ENCODE peak calls at places on chromosome 21, in seven cellular contexts. A is cardiac fibroblast; U is effector memory CD4-positive, alpha-beta T cell; D is B cell; R is left lobe of liver; V is T1000; Q is left ventricle myocardium inferior. N is an unnamed sample.

GRCh38 chr21:14115646-14116045 is 95.1 kb downstream of the LIPI start:
- DNase-seq in A (no peak), U (no peak), D (no peak), R (no peak), V (no peak), Q (no peak), N (peak; percentile 74)

GRCh38 chr21:45248301-45248892 is 39.3 kb downstream of the POFUT2 start:
- DNase-seq in A (no peak), U (no peak), D (no peak), R (no peak), V (no peak), Q (no peak), N (no peak)

GRCh38 chr21:41612674-41613250 is 104.8 kb upstream of the TMPRSS2 start:
- DNase-seq in A (peak; percentile 74), U (no peak), D (no peak), R (peak; percentile 53), V (peak; percentile 57), Q (peak; percentile 75), N (peak; percentile 96)

GRCh38 chr21:41777934-41778815 is 11.3 kb upstream of the RIPK4 start:
- DNase-seq in A (peak; percentile 92), U (no peak), D (no peak), R (peak; percentile 83), V (peak; percentile 70), Q (peak; percentile 85), N (peak; percentile 95)

GRCh38 chr21:31293986-31294385 is 50.1 kb downstream of the TIAM1 start:
- DNase-seq in A (peak; percentile 93), U (no peak), D (no peak), R (no peak), V (peak; percentile 16), Q (no peak), N (no peak)

GRCh38 chr21:41678944-41679343 is 87.9 kb downstream of the RIPK4 start:
- DNase-seq in A (peak; percentile 99), U (no peak), D (no peak), R (peak; percentile 92), V (peak; percentile 85), Q (peak; percentile 86), N (no peak)

GRCh38 chr21:41166947-41167346 is 1.0 kb upstream of the BACE2 start:
- DNase-seq in A (no peak), U (no peak), D (no peak), R (no peak), V (no peak), Q (peak; percentile 37), N (no peak)

GRCh38 chr21:45460611-45461368 is 55.8 kb downstream of the COL18A1 start:
- DNase-seq in A (peak; percentile 86), U (no peak), D (no peak), R (peak; percentile 53), V (peak; percentile 35), Q (no peak), N (no peak)

GRCh38 chr21:41975391-41976272 is 21.8 kb upstream of the C2CD2 start:
- DNase-seq in A (no peak), U (no peak), D (no peak), R (no peak), V (no peak), Q (no peak), N (peak; percentile 80)

GRCh38 chr21:34670220-34670961 is 1.6 kb downstream of the CLIC6 start:
- DNase-seq in A (no peak), U (no peak), D (peak; percentile 40), R (no peak), V (no peak), Q (no peak), N (peak; percentile 83)

GRCh38 chr21:45825209-45825602 is 156.4 kb upstream of the COL6A1 start:
- DNase-seq in A (no peak), U (no peak), D (no peak), R (no peak), V (no peak), Q (no peak), N (peak; percentile 76)

GRCh38 chr21:38291875-38292274 is 35.1 kb downstream of the KCNJ15 start:
- DNase-seq in A (no peak), U (no peak), D (no peak), R (no peak), V (no peak), Q (no peak), N (no peak)

GRCh38 chr21:27580276-27580675 is 613.4 kb upstream of the ADAMTS5 start:
- DNase-seq in A (peak; percentile 68), U (no peak), D (no peak), R (no peak), V (no peak), Q (no peak), N (no peak)

GRCh38 chr21:35607406-35607805 is 452.9 kb downstream of the SETD4 start:
- DNase-seq in A (no peak), U (no peak), D (no peak), R (no peak), V (no peak), Q (no peak), N (no peak)

GRCh38 chr21:17497345-17497744 is 15.5 kb upstream of the CXADR start:
- DNase-seq in A (no peak), U (no peak), D (no peak), R (no peak), V (no peak), Q (no peak), N (no peak)

GRCh38 chr21:40166291-40166843 is 299.1 kb downstream of the PCP4 start:
- DNase-seq in A (no peak), U (no peak), D (no peak), R (no peak), V (no peak), Q (no peak), N (no peak)

GRCh38 chr21:45250914-45251634 is 36.6 kb downstream of the POFUT2 start:
- DNase-seq in A (no peak), U (no peak), D (no peak), R (no peak), V (no peak), Q (no peak), N (no peak)

GRCh38 chr21:33318087-33318486 is 6.7 kb upstream of the IFNAR1 start:
- DNase-seq in A (no peak), U (no peak), D (no peak), R (no peak), V (no peak), Q (no peak), N (no peak)

GRCh38 chr21:25872271-25872670 is 137.5 kb downstream of the GABPA start:
- DNase-seq in A (no peak), U (no peak), D (no peak), R (no peak), V (no peak), Q (no peak), N (no peak)

GRCh38 chr21:23401278-23401677 is 2206.0 kb downstream of the MRPL39 start:
- DNase-seq in A (no peak), U (no peak), D (no peak), R (no peak), V (no peak), Q (no peak), N (no peak)

GRCh38 chr21:26769613-26770188 is 75.5 kb downstream of the ADAMTS1 start:
- DNase-seq in A (peak; percentile 78), U (no peak), D (no peak), R (no peak), V (no peak), Q (no peak), N (no peak)

GRCh38 chr21:34690041-34690792 is 21.4 kb downstream of the CLIC6 start:
- DNase-seq in A (no peak), U (no peak), D (no peak), R (no peak), V (no peak), Q (no peak), N (no peak)

GRCh38 chr21:16269497-16269896 is 539.7 kb downstream of the USP25 start:
- DNase-seq in A (no peak), U (no peak), D (no peak), R (no peak), V (no peak), Q (no peak), N (no peak)

GRCh38 chr21:26167593-26167992 is 3.0 kb downstream of the APP start:
- DNase-seq in A (no peak), U (no peak), D (no peak), R (no peak), V (no peak), Q (no peak), N (no peak)

GRCh38 chr21:40472026-40472425 is 374.9 kb downstream of the DSCAM start:
- DNase-seq in A (no peak), U (no peak), D (no peak), R (no peak), V (no peak), Q (no peak), N (no peak)

GRCh38 chr21:31686272-31686913 is 26.9 kb downstream of the SOD1 start:
- DNase-seq in A (no peak), U (no peak), D (no peak), R (no peak), V (no peak), Q (no peak), N (no peak)

GRCh38 chr21:32592929-32593502 is 7.7 kb upstream of the TCP10L start:
- DNase-seq in A (no peak), U (no peak), D (no peak), R (peak; percentile 83), V (no peak), Q (no peak), N (no peak)

GRCh38 chr21:43892984-43893535 is 28.0 kb downstream of the AGPAT3 start:
- DNase-seq in A (no peak), U (no peak), D (no peak), R (no peak), V (no peak), Q (no peak), N (no peak)

GRCh38 chr21:44711327-44712202 is at the start of gene TSPEAR:
- DNase-seq in A (no peak), U (no peak), D (no peak), R (peak; percentile 38), V (no peak), Q (no peak), N (peak; percentile 78)

GRCh38 chr21:27700974-27701614 is 734.2 kb upstream of the ADAMTS5 start:
- DNase-seq in A (peak; percentile 93), U (no peak), D (no peak), R (peak; percentile 80), V (peak; percentile 70), Q (peak; percentile 83), N (peak; percentile 93)

GRCh38 chr21:28747464-28747863 is 245.2 kb downstream of the LTN1 start:
- DNase-seq in A (no peak), U (no peak), D (no peak), R (no peak), V (no peak), Q (no peak), N (no peak)

GRCh38 chr21:39444406-39445145 is 1.0 kb downstream of the LCA5L start:
- DNase-seq in A (peak; percentile 41), U (no peak), D (no peak), R (no peak), V (no peak), Q (no peak), N (no peak)

GRCh38 chr21:44653656-44654575 is 543 bp downstream of the KRTAP12-4 start:
- DNase-seq in A (no peak), U (peak; percentile 70), D (no peak), R (no peak), V (no peak), Q (no peak), N (peak; percentile 80)

GRCh38 chr21:28489197-28489596 is 503.5 kb downstream of the LTN1 start:
- DNase-seq in A (no peak), U (no peak), D (no peak), R (no peak), V (no peak), Q (no peak), N (no peak)

GRCh38 chr21:23968722-23969647 is 1638.3 kb downstream of the MRPL39 start:
- DNase-seq in A (peak; percentile 36), U (peak; percentile 56), D (peak; percentile 67), R (no peak), V (peak; percentile 24), Q (no peak), N (no peak)

GRCh38 chr21:25643486-25643885 is 4.4 kb downstream of the JAM2 start:
- DNase-seq in A (no peak), U (no peak), D (no peak), R (no peak), V (no peak), Q (no peak), N (no peak)

GRCh38 chr21:39667353-39667891 is 54.7 kb downstream of the B3GALT5 start:
- DNase-seq in A (no peak), U (no peak), D (no peak), R (no peak), V (no peak), Q (no peak), N (peak; percentile 68)

GRCh38 chr21:42358937-42359336 is 7.4 kb downstream of the TFF1 start:
- DNase-seq in A (no peak), U (no peak), D (no peak), R (no peak), V (no peak), Q (no peak), N (no peak)

N was measured in osteocyte.